ENCODE peak calls at places on chromosome 21, in nine cellular contexts. C is epithelial cell of esophagus, N is RWPE1, E is body of pancreas, T is breast epithelium, Q is left lung, V is WTC11, Y is MCF 10A, D is HFF-Myc. H is an unnamed sample.

GRCh38 chr21:46549650-46550049 is 55.2 kb downstream of the S100B start:
- DNase-seq in C (no peak), N (no peak), E (no peak), T (no peak), Q (no peak), V (no peak), Y (no peak), D (no peak), H (no peak)

GRCh38 chr21:38809170-38809878 is 3.6 kb downstream of the ETS2 start:
- DNase-seq in C (no peak), N (no peak), E (no peak), T (no peak), Q (no peak), V (no peak), Y (no peak), D (no peak), H (no peak)

GRCh38 chr21:36692125-36692843 is 6.6 kb upstream of the SIM2 start:
- DNase-seq in C (no peak), N (no peak), E (no peak), T (no peak), Q (no peak), V (no peak), Y (no peak), D (no peak), H (no peak)

GRCh38 chr21:17711896-17712295 is 99.2 kb upstream of the BTG3 start:
- DNase-seq in C (peak), N (no peak), E (no peak), T (no peak), Q (no peak), V (no peak), Y (peak), D (no peak), H (no peak)

GRCh38 chr21:34938079-34938764 is 110.9 kb downstream of the RUNX1 start:
- DNase-seq in C (peak), N (no peak), E (no peak), T (no peak), Q (no peak), V (no peak), Y (no peak), D (no peak), H (no peak)

GRCh38 chr21:16587141-16587570 is 857.4 kb downstream of the USP25 start:
- DNase-seq in C (peak), N (peak), E (peak), T (no peak), Q (no peak), V (no peak), Y (peak), D (no peak), H (no peak)

GRCh38 chr21:25708467-25709065 is 26.1 kb downstream of the ATP5PF start:
- DNase-seq in C (peak), N (peak), E (no peak), T (no peak), Q (no peak), V (peak), Y (peak), D (peak), H (no peak)

GRCh38 chr21:33964706-33965325 is 49.2 kb upstream of the ATP5PO start:
- DNase-seq in C (no peak), N (no peak), E (no peak), T (no peak), Q (no peak), V (no peak), Y (no peak), D (no peak), H (no peak)

GRCh38 chr21:18164933-18165332 is 79.7 kb upstream of the CHODL start:
- DNase-seq in C (peak), N (peak), E (no peak), T (no peak), Q (no peak), V (no peak), Y (peak), D (no peak), H (no peak)

GRCh38 chr21:32455548-32455947 is 43.0 kb downstream of the EVA1C start:
- DNase-seq in C (no peak), N (no peak), E (no peak), T (peak), Q (no peak), V (no peak), Y (peak), D (no peak), H (no peak)

GRCh38 chr21:32457360-32457840 is 44.9 kb downstream of the EVA1C start:
- DNase-seq in C (no peak), N (no peak), E (peak), T (peak), Q (peak), V (no peak), Y (peak), D (no peak), H (no peak)

GRCh38 chr21:32456497-32456918 is 44.0 kb downstream of the EVA1C start:
- DNase-seq in C (peak), N (no peak), E (no peak), T (no peak), Q (no peak), V (no peak), Y (peak), D (peak), H (no peak)

GRCh38 chr21:32459972-32460371 is 47.5 kb downstream of the EVA1C start:
- DNase-seq in C (no peak), N (no peak), E (no peak), T (no peak), Q (no peak), V (no peak), Y (no peak), D (no peak), H (no peak)

GRCh38 chr21:32457962-32458361 is 45.5 kb downstream of the EVA1C start:
- DNase-seq in C (no peak), N (no peak), E (no peak), T (no peak), Q (no peak), V (no peak), Y (no peak), D (no peak), H (no peak)
- TF ChIP-seq CTCF in C (no peak), N (no peak), E (no peak), T (no peak), Q (no peak), V (no peak), Y (no peak), D (no peak), H (no peak)

GRCh38 chr21:42049578-42050430 is 21.3 kb upstream of the UMODL1 start:
- DNase-seq in C (no peak), N (no peak), E (no peak), T (no peak), Q (no peak), V (no peak), Y (no peak), D (no peak), H (no peak)
- TF ChIP-seq CTCF in C (no peak), N (no peak), E (no peak), T (no peak), Q (no peak), V (no peak), Y (no peak), D (no peak), H (no peak)

GRCh38 chr21:20739421-20739820 is 258.8 kb upstream of the NCAM2 start:
- DNase-seq in C (no peak), N (peak), E (no peak), T (no peak), Q (no peak), V (peak), Y (peak), D (peak), H (no peak)
- TF ChIP-seq CTCF in C (no peak), N (no peak), E (no peak), T (no peak), Q (no peak), V (peak), Y (no peak), D (peak), H (peak)

GRCh38 chr21:22438428-22439086 is 1440.3 kb downstream of the NCAM2 start:
- DNase-seq in C (no peak), N (no peak), E (no peak), T (no peak), Q (no peak), V (no peak), Y (no peak), D (no peak), H (no peak)
- TF ChIP-seq CTCF in C (no peak), N (no peak), E (no peak), T (no peak), Q (no peak), V (no peak), Y (no peak), D (no peak), H (peak)

GRCh38 chr21:30605968-30606367 is 5.1 kb downstream of the KRTAP22-1 start:
- DNase-seq in C (no peak), N (no peak), E (no peak), T (no peak), Q (no peak), V (peak), Y (no peak), D (no peak), H (no peak)
- TF ChIP-seq CTCF in C (no peak), N (no peak), E (no peak), T (no peak), Q (no peak), V (no peak), Y (no peak), D (no peak), H (no peak)

DNA sequence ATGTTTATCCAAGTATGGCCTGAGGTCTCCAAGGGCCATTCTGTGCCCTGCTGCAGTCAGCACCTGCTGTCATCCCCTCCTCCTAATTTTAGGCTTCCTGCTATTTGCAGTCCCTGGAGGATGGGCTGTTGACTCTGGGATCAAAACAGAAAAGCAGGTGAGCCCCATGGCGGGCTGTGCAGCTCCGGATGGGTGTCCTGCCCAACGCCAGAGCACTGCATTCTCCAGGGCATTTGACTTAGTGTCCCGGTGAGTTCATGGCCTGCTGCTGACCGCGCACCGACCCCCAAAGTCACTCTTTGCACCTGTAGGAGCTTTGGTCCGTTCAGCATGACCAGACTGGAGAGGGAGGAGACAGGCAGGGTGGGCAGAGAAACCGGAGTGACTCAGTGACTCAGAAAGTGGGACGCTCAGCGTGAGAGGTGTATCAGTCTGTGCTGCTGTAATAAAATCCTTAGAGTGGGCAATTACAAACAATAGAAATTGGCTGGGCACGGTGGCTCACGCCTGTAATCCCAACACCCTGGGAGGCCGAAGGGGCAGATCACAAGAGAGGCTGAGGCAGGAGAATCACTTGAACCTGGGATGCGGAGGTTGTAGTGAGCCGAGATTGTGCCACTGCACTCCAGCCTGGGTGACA is 5.9 kb upstream of the AIRE start:
- DNase-seq in C (no peak), N (no peak), E (no peak), T (no peak), Q (no peak), V (no peak), Y (no peak), D (no peak), H (no peak)
- TF ChIP-seq CTCF in C (no peak), N (no peak), E (no peak), T (no peak), Q (no peak), V (no peak), Y (no peak), D (no peak), H (no peak)

GRCh38 chr21:30072496-30072895 is 94.1 kb downstream of the CLDN17 start:
- DNase-seq in C (peak), N (peak), E (peak), T (no peak), Q (no peak), V (peak), Y (peak), D (peak), H (no peak)
- TF ChIP-seq CTCF in C (peak), N (peak), E (peak), T (no peak), Q (no peak), V (no peak), Y (peak), D (peak), H (peak)

GRCh38 chr21:19507682-19508260 is 1104.2 kb upstream of the TMPRSS15 start:
- DNase-seq in C (no peak), N (no peak), E (no peak), T (no peak), Q (no peak), V (no peak), Y (peak), D (no peak), H (no peak)
- TF ChIP-seq CTCF in C (no peak), N (peak), E (peak), T (no peak), Q (no peak), V (peak), Y (no peak), D (no peak), H (peak)

H was measured in type B pancreatic cell.